ENCODE peak calls at places on chromosomes 3 and 15, in ten cellular contexts. P is foreskin fibroblast, V is endothelial cell, A is A673, L is neural crest cell, C is cardiac fibroblast, B is GM12865, X is GM13976, M is esophagus squamous epithelium, S is AG04449. I is an unnamed sample.

GRCh38 chr3:65952842-65953241 is 85.9 kb downstream of the MAGI1 start:
- DNase-seq in M (no peak), P (no peak), S (no peak), C (no peak), B (no peak), X (no peak), V (no peak), L (no peak), A (no peak), I (no peak)

GRCh38 chr3:120683213-120683612 is 1.2 kb upstream of the HGD start:
- DNase-seq in C (no peak), M (no peak), X (no peak), S (no peak), A (no peak), V (no peak), L (no peak), P (peak), B (no peak), I (no peak)

GRCh38 chr15:76195506-76196285 is 115.6 kb downstream of the ETFA start:
- DNase-seq in V (no peak), S (no peak), L (no peak), P (no peak), B (no peak), X (no peak), M (no peak), C (no peak), A (no peak), I (no peak)

GRCh38 chr15:40763801-40764765 is at the start of gene GCHFR:
- DNase-seq in M (no peak), C (peak), B (peak), S (no peak), A (peak), P (peak), X (peak), L (peak), V (peak), I (peak)

GRCh38 chr15:60534051-60534450 is 55.1 kb upstream of the ICE2 start:
- DNase-seq in A (no peak), X (no peak), M (no peak), C (no peak), L (no peak), V (no peak), P (no peak), S (no peak), B (no peak), I (no peak)

GRCh38 chr15:99536422-99537033 is 29.3 kb upstream of the MEF2A start:
- DNase-seq in A (no peak), X (no peak), P (peak), M (no peak), C (peak), S (peak), B (no peak), L (no peak), V (no peak), I (peak)

GRCh38 chr3:45635475-45636256 is 41.1 kb downstream of the LIMD1 start:
- DNase-seq in M (no peak), C (peak), S (no peak), V (no peak), P (peak), L (no peak), X (no peak), B (no peak), A (no peak), I (no peak)

GRCh38 chr3:143445118-143445517 is 325.5 kb downstream of the CHST2 start:
- DNase-seq in L (no peak), M (no peak), B (peak), V (no peak), X (peak), A (no peak), P (peak), C (no peak), S (no peak), I (no peak)

GRCh38 chr15:57353317-57353804 is 22.9 kb upstream of the CGNL1 start:
- DNase-seq in M (no peak), X (no peak), P (no peak), A (no peak), S (no peak), B (peak), C (no peak), V (no peak), L (no peak), I (no peak)

GRCh38 chr3:42702066-42702951 is at the start of gene HHATL:
- DNase-seq in L (no peak), X (peak), V (no peak), C (no peak), B (no peak), A (no peak), P (no peak), M (no peak), S (no peak), I (peak)

GRCh38 chr3:23874359-23875120 is 42.2 kb downstream of the NKIRAS1 start:
- DNase-seq in C (peak), B (no peak), L (no peak), X (no peak), P (peak), S (peak), M (no peak), A (no peak), V (no peak), I (no peak)

GRCh38 chr3:133463441-133463860 is 63.6 kb downstream of the BFSP2 start:
- DNase-seq in P (no peak), V (no peak), B (no peak), L (no peak), X (no peak), M (no peak), A (no peak), S (no peak), C (no peak), I (no peak)

GRCh38 chr3:45841380-45841700 is 579 bp downstream of the LZTFL1 start:
- DNase-seq in V (peak), B (peak), S (no peak), C (peak), P (peak), L (peak), X (no peak), A (no peak), M (no peak), I (no peak)

GRCh38 chr3:137409584-137409983 is 354.5 kb upstream of the SOX14 start:
- DNase-seq in S (no peak), B (peak), M (no peak), C (no peak), A (no peak), X (no peak), L (no peak), P (no peak), V (no peak), I (no peak)

GRCh38 chr15:65033659-65034269 is 4.3 kb upstream of the MTFMT start:
- DNase-seq in B (peak), X (peak), L (no peak), M (no peak), P (peak), A (peak), S (no peak), V (no peak), C (peak), I (no peak)
- TF ChIP-seq CTCF in B (peak), X (peak), L (peak), M (peak), P (peak), A (peak), S (peak), V (no peak), C (peak), I (peak)

GRCh38 chr15:81211376-81211775 is 14.7 kb downstream of the IL16 start:
- DNase-seq in P (no peak), A (no peak), V (no peak), L (no peak), M (no peak), B (no peak), C (no peak), X (no peak), S (no peak), I (peak)

GRCh38 chr15:81213982-81214381 is 17.3 kb downstream of the IL16 start:
- DNase-seq in A (no peak), M (no peak), S (no peak), V (no peak), P (no peak), L (no peak), B (no peak), C (no peak), X (no peak), I (no peak)

GRCh38 chr15:81215983-81216382 is 19.3 kb downstream of the IL16 start:
- DNase-seq in M (no peak), L (no peak), P (no peak), B (no peak), V (no peak), S (no peak), A (no peak), C (no peak), X (no peak), I (no peak)

GRCh38 chr15:81215531-81215930 is 18.9 kb downstream of the IL16 start:
- DNase-seq in X (no peak), A (no peak), B (no peak), P (no peak), C (no peak), M (no peak), V (no peak), S (no peak), L (no peak), I (no peak)

DNA sequence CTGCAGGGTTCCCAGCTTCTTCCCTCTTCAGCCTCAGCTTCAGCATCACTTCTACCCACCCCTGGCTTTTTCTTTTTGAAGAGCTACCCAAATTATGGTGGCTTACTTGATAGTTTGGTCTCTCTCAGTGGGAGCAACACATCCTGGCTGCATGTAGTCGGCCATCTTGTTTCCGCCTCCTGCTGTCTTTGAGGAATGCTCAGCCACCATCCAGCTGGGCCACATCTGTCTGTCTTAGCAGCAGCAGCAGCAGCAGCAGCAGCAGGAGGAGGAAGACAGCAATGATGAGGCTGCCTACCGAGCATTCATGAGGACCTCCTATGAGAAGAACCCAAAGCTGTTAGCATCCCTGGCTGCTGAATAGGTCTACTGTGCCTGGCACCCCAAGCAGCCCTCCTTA is 19.7 kb downstream of the IL16 start:
- DNase-seq in X (no peak), C (no peak), V (no peak), P (no peak), M (no peak), A (peak), S (no peak), L (no peak), B (no peak), I (no peak)
- TF ChIP-seq CTCF in X (no peak), C (no peak), V (no peak), P (no peak), M (no peak), A (no peak), S (no peak), L (no peak), B (no peak), I (no peak)

GRCh38 chr3:172202797-172203196 is 163.4 kb downstream of the FNDC3B start:
- DNase-seq in P (peak), M (no peak), C (no peak), L (no peak), V (no peak), X (no peak), B (no peak), S (no peak), A (no peak), I (no peak)
- TF ChIP-seq CTCF in P (no peak), M (no peak), C (peak), L (no peak), V (no peak), X (no peak), B (no peak), S (no peak), A (no peak), I (no peak)

GRCh38 chr3:52238761-52239701 is at the start of gene TWF2:
- DNase-seq in P (peak), B (peak), C (peak), A (peak), M (no peak), X (peak), V (peak), L (peak), S (no peak), I (peak)

GRCh38 chr3:52237006-52237658 is 1.8 kb downstream of the TWF2 start:
- DNase-seq in S (no peak), M (no peak), B (no peak), P (no peak), A (no peak), L (no peak), V (no peak), C (no peak), X (no peak), I (no peak)

GRCh38 chr3:52238193-52238760 is 681 bp downstream of the TWF2 start:
- DNase-seq in C (no peak), P (peak), B (no peak), A (no peak), X (no peak), S (no peak), V (no peak), L (no peak), M (no peak), I (no peak)

GRCh38 chr3:52236424-52236886 is 2.5 kb downstream of the TWF2 start:
- DNase-seq in B (no peak), P (no peak), M (no peak), S (no peak), A (no peak), V (no peak), X (no peak), C (no peak), L (no peak), I (peak)

GRCh38 chr3:52237659-52238172 is 1.2 kb downstream of the TWF2 start:
- DNase-seq in A (no peak), M (no peak), S (peak), V (no peak), P (peak), B (no peak), C (peak), L (no peak), X (no peak), I (peak)
- TF ChIP-seq CTCF in A (no peak), M (no peak), S (no peak), V (no peak), P (no peak), B (no peak), C (peak), L (no peak), X (no peak), I (no peak)

DNA sequence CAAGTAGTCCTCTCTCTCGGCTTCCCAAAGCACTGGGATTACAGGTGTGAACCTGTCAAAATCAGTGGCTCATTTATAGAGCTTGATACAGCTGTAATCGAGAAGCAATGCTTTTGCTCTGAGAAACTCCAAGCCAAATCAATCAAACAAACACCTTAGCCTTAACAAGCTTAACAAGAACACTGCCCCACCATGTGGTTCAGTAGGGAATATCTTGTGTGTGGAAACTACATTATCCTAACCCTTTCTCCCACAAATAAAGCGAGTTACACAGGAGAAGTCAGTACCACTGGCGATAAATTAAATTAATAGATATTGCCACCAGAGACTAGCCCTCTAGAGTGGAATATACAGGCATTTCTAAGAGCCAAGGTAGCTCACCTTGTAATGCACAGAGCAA is 13.9 kb downstream of the CDAN1 start:
- DNase-seq in X (no peak), M (no peak), P (peak), S (no peak), B (no peak), V (no peak), A (peak), L (no peak), C (no peak), I (no peak)
- TF ChIP-seq CTCF in X (no peak), M (no peak), P (peak), S (no peak), B (no peak), V (peak), A (peak), L (peak), C (no peak), I (no peak)

DNA sequence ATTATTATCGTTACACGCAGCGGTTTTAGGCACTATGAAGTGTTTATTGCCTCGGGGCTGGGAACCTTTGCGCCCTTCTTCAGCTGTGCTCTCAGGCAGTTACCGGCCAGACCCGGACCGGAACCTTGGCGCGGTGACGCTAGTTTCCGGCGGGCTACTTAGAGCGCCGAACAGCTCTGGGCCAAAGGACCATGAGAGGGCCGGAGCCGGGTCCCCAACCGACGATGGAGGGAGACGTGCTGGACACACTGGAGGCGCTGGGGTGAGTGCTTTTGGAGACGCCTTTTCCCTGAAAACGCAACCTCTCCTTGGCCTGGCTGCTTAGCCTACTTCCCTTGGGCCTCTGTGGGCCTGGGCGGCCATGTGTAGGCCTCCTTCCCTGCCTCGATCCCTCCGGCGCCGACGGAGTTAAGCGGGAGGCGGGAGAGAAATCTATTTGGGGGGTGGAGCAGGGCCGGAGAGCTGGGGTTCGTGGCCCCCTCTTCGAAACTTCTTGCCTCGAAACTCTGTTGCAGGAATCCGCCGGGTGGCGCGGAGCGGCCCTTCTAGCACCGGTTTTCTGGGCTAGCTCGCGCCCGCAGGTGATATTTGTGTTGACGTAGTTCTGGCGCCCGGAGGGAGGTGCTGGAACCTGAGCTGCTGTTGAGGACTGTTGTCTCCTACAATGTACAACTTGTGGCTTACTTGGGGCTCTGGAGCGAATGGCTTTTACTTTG is at the start of gene FAM98B:
- DNase-seq in L (peak), C (peak), B (peak), P (peak), V (peak), A (peak), M (peak), S (no peak), X (peak), I (peak)
- TF ChIP-seq CTCF in L (peak), C (no peak), B (no peak), P (no peak), V (no peak), A (peak), M (no peak), S (no peak), X (no peak), I (peak)

GRCh38 chr3:109803274-109803673 is 465.9 kb upstream of the DPPA4 start:
- DNase-seq in V (no peak), S (no peak), B (no peak), P (no peak), C (no peak), X (no peak), M (no peak), L (no peak), A (no peak), I (no peak)
- TF ChIP-seq CTCF in V (peak), S (no peak), B (peak), P (peak), C (peak), X (no peak), M (peak), L (peak), A (peak), I (peak)

GRCh38 chr3:84958495-84959469 is at the start of gene CADM2:
- DNase-seq in S (no peak), X (peak), L (peak), M (peak), B (peak), P (peak), A (peak), C (peak), V (peak), I (peak)
- TF ChIP-seq CTCF in S (no peak), X (no peak), L (peak), M (peak), B (no peak), P (no peak), A (no peak), C (peak), V (peak), I (no peak)

DNA sequence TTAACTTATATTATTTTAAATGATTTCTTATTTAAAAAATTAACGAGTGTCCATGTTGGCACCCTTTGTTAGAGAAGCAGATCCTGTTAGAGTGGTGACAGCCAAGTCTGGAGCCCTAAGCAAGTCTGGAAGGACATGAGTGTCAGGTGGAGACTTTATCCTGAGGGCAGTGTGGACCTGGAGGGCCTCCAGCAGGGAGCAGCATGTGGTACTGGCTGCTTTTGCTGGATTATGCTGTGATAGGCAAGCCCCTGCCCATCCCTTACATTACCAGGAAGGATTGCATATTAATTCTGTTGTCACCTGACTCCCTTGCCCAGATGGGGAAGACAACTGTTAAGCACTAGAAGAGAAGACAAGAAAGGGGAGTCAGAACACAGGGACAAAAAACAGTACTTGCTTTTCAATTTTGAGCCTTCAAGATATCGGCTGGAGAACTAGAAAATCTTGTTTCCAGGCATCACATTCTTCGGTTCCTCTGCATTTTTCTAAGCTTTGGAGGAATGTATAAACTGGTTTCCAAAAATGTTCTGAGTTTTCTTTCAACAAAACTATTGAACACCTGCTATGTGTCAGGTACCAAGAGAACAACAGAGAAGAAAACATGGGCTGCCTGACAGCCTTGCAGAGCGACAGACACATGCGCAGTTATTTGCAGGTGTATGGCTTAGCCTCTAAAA is 22.7 kb downstream of the ZNF860 start:
- DNase-seq in B (no peak), X (no peak), C (no peak), A (no peak), P (no peak), M (no peak), S (no peak), V (no peak), L (no peak), I (no peak)
- TF ChIP-seq CTCF in B (no peak), X (no peak), C (no peak), A (no peak), P (no peak), M (no peak), S (no peak), V (no peak), L (peak), I (no peak)

DNA sequence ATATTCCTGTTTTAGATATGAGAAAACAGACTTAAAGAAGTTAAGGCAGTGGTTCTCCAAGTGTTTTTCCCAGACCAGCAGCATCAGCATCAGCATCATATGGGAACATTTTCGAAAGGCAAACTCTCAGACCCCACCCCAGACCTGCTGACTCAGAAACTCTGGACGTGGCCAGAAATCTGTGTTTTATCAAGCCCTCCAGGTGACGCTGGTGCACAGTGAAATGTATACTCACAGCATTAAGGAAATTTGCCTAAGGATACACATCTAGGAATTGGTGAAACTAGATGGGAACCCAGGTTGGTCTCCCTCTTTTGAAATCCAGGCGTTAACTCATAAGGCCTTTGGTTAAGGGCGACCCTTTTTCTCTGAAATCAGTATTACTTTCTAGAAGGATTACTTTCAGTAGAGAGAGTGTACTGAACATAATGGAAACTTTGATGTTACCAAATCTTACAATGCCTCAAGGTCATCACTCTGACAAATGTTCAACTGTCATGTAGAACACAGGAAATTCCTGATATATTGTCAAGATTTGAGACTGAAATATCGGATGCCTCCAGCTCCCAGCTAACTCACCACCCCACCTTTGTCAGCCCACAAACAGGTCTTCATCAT is 910.2 kb downstream of the ROBO1 start:
- DNase-seq in M (no peak), B (peak), V (no peak), A (no peak), L (no peak), X (no peak), P (no peak), S (no peak), C (peak), I (no peak)
- TF ChIP-seq CTCF in M (no peak), B (peak), V (no peak), A (peak), L (no peak), X (no peak), P (no peak), S (no peak), C (no peak), I (no peak)

I was measured in tibial artery.